ENCODE peak calls at places on chromosomes 16 and 17, in eight cellular contexts. Y is CD8-positive, alpha-beta T cell; T is coronary artery; O is CD4-positive, CD25-positive, alpha-beta regulatory T cell; B is fibroblast of pulmonary artery; U is breast epithelium; K is left lung; Z is ovary. D is an unnamed sample.

GRCh38 chr17:81868674-81869220 is 2.4 kb downstream of the ARHGDIA start:
- DNase-seq in Y (no peak), U (no peak), Z (peak), K (peak), O (no peak), T (no peak), B (peak), D (no peak)

GRCh38 chr17:76107507-76107906 is 3.9 kb upstream of the EXOC7 start:
- DNase-seq in K (no peak), Z (no peak), B (peak), T (no peak), O (no peak), U (no peak), Y (no peak), D (no peak)

GRCh38 chr17:82105882-82106696 is 8.1 kb upstream of the FASN start:
- DNase-seq in O (peak), Y (peak), Z (peak), T (no peak), K (peak), U (peak), B (peak), D (peak)

GRCh38 chr17:64003526-64004121 is 5.5 kb downstream of the PRR29 start:
- DNase-seq in Y (no peak), O (no peak), T (peak), U (peak), B (no peak), K (no peak), Z (no peak), D (no peak)

GRCh38 chr16:66701516-66701915 is 5.0 kb upstream of the CMTM4 start:
- DNase-seq in B (no peak), O (no peak), K (no peak), Z (no peak), T (no peak), U (no peak), Y (no peak), D (no peak)

GRCh38 chr17:56425483-56425882 is 168.0 kb upstream of the NOG start:
- DNase-seq in Y (no peak), Z (no peak), K (no peak), T (no peak), B (no peak), U (no peak), O (no peak), D (no peak)

GRCh38 chr16:782766-783403 is 5.3 kb downstream of the RPUSD1 start:
- DNase-seq in U (no peak), Y (no peak), T (no peak), B (no peak), K (no peak), Z (no peak), O (no peak), D (no peak)

GRCh38 chr16:18788828-18789514 is 1.2 kb downstream of the RPS15A start:
- DNase-seq in U (no peak), T (no peak), Z (no peak), Y (no peak), B (no peak), K (no peak), O (no peak), D (no peak)

GRCh38 chr16:65667013-65667578 is 545.2 kb upstream of the CDH11 start:
- DNase-seq in K (no peak), Y (no peak), B (peak), O (no peak), Z (no peak), T (no peak), U (no peak), D (no peak)

GRCh38 chr16:82082543-82083244 is 47.6 kb downstream of the HSD17B2 start:
- DNase-seq in B (no peak), T (no peak), O (no peak), Y (no peak), K (no peak), Z (no peak), U (no peak), D (peak)

GRCh38 chr17:45353047-45353446 is 36.2 kb upstream of the MAP3K14 start:
- DNase-seq in O (no peak), T (peak), U (peak), Y (no peak), Z (no peak), K (no peak), B (no peak), D (peak)

GRCh38 chr17:75476274-75476673 is 19.8 kb downstream of the TMEM94 start:
- DNase-seq in T (no peak), O (no peak), Y (no peak), B (peak), U (no peak), Z (peak), K (no peak), D (no peak)

GRCh38 chr17:49742256-49742655 is 21.7 kb downstream of the FAM117A start:
- DNase-seq in T (no peak), Y (no peak), Z (no peak), U (no peak), O (peak), B (peak), K (no peak), D (no peak)

GRCh38 chr17:81513669-81514484 is 1.3 kb upstream of the ACTG1 start:
- DNase-seq in Y (peak), T (no peak), U (peak), B (peak), K (peak), O (peak), Z (peak), D (peak)

GRCh38 chr16:57699899-57700298 is 5.3 kb downstream of the DRC7 start:
- DNase-seq in Y (no peak), K (no peak), B (no peak), T (no peak), O (no peak), U (no peak), Z (no peak), D (no peak)

DNA sequence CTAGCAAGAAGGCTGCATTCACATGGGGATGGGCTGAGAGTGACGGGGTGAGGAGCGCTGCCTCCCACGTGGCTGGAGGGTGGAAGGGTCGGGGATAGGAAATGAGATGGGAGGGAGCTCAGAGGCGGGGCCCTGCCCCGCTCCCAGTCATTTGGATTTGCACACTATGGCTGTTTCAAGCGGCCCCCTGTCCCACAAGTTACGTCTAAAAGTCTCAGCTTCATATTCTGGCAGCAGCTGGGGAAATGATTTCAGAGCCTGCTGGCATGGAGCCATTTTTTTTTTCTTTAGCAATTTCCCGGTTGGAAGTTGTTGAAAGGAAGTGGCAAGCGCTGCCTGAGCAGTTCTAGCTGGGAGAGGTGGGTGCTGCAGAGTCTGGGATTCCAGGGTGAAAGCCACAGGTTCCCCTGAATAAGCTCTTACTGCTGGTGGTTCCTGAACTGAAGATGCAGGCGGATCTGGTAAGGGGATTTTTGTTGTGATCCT is 70.9 kb upstream of the LGALS9 start:
- DNase-seq in Y (no peak), Z (peak), U (no peak), K (peak), O (no peak), T (peak), B (peak), D (no peak)
- H3K4me3 ChIP-seq in Y (no peak), Z (peak), U (peak), K (no peak), O (no peak), T (peak), B (peak), D (no peak)

DNA sequence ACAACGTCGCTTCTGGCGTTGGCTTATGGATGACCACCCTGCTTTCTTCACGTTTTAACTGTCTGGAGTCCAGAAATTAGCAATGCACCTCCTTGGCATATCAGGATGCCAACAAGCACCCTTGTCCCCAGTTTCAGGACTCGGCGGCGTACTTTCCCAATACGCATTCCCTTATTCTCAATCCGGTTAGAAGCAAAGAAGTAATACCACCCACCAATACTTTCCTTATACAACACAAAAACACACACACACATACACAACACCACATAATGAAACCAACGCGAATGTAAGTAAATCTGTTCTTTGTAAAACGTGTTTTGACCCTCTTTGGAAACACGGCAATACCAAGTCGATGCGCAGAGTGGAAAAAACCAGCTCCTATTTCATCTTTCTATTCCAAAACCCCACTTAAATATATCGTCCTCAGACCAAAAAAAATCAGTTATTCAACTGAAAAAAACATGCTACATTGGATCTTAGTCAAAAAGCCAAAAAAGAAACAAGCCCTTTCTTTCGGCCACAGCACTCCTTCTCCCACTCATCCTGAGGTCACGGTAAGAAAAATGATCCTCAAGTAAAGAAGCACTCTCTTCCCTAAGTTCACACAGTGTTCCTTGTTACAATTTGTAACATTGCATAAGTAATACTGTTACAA is 31.1 kb upstream of the ARL4D start:
- DNase-seq in T (no peak), Z (peak), U (no peak), O (no peak), Y (peak), K (no peak), B (peak), D (peak)
- H3K4me3 ChIP-seq in T (peak), Z (peak), U (peak), O (peak), Y (peak), K (peak), B (peak), D (peak)

GRCh38 chr17:78974635-78975591 is 4.8 kb downstream of the LGALS3BP start:
- DNase-seq in U (peak), Y (no peak), B (peak), T (peak), O (no peak), K (peak), Z (no peak), D (no peak)

GRCh38 chr17:78973792-78974520 is 5.8 kb downstream of the LGALS3BP start:
- DNase-seq in Z (peak), K (no peak), T (no peak), Y (no peak), B (no peak), U (no peak), O (no peak), D (no peak)

GRCh38 chr17:78972507-78973105 is 7.1 kb downstream of the LGALS3BP start:
- DNase-seq in O (no peak), T (no peak), Y (no peak), U (no peak), Z (no peak), B (no peak), K (no peak), D (no peak)

GRCh38 chr17:78971764-78972506 is 7.8 kb downstream of the LGALS3BP start:
- DNase-seq in Z (no peak), T (no peak), B (no peak), Y (no peak), K (peak), U (no peak), O (no peak), D (no peak)

GRCh38 chr17:78973196-78973595 is 6.5 kb downstream of the LGALS3BP start:
- DNase-seq in B (no peak), Z (no peak), T (no peak), K (no peak), U (no peak), Y (no peak), O (no peak), D (no peak)
- H3K4me3 ChIP-seq in B (no peak), Z (no peak), T (no peak), K (no peak), U (no peak), Y (no peak), O (no peak), D (no peak)

GRCh38 chr17:73281926-73282325 is 20.2 kb upstream of the CPSF4L start:
- DNase-seq in K (no peak), Z (no peak), B (no peak), Y (no peak), O (no peak), U (no peak), T (no peak), D (no peak)
- H3K4me3 ChIP-seq in K (no peak), Z (no peak), B (no peak), Y (no peak), O (no peak), U (no peak), T (no peak), D (no peak)

GRCh38 chr17:2092253-2092652 is 37.4 kb downstream of the HIC1 start:
- DNase-seq in Z (no peak), O (no peak), B (no peak), K (no peak), T (no peak), U (no peak), Y (no peak), D (no peak)

GRCh38 chr17:2090804-2091534 is 36.1 kb downstream of the HIC1 start:
- DNase-seq in T (no peak), K (no peak), Y (no peak), B (peak), U (no peak), O (no peak), Z (peak), D (no peak)

GRCh38 chr17:2089021-2089422 is 34.1 kb downstream of the HIC1 start:
- DNase-seq in Z (no peak), Y (no peak), B (peak), K (no peak), T (no peak), O (no peak), U (no peak), D (no peak)

GRCh38 chr17:2087597-2088211 is 32.8 kb downstream of the HIC1 start:
- DNase-seq in Y (no peak), K (peak), B (peak), U (no peak), O (no peak), T (no peak), Z (no peak), D (peak)

GRCh38 chr17:2090210-2090641 is 35.3 kb downstream of the HIC1 start:
- DNase-seq in Z (no peak), O (no peak), K (no peak), Y (no peak), B (no peak), T (no peak), U (no peak), D (no peak)
- H3K4me3 ChIP-seq in Z (no peak), O (peak), K (no peak), Y (peak), B (no peak), T (no peak), U (no peak), D (peak)

GRCh38 chr16:2689968-2690830 is 7.9 kb downstream of the KCTD5 start:
- DNase-seq in K (no peak), T (no peak), U (no peak), B (no peak), Z (no peak), Y (no peak), O (no peak), D (no peak)
- H3K4me3 ChIP-seq in K (no peak), T (no peak), U (no peak), B (no peak), Z (no peak), Y (no peak), O (no peak), D (no peak)

GRCh38 chr16:54651440-54651839 is 279.2 kb upstream of the IRX5 start:
- DNase-seq in U (no peak), T (no peak), K (no peak), Y (no peak), O (no peak), Z (no peak), B (no peak), D (no peak)

GRCh38 chr16:54654429-54654828 is 276.2 kb upstream of the IRX5 start:
- DNase-seq in Z (no peak), K (no peak), T (no peak), U (no peak), O (no peak), Y (no peak), B (no peak), D (no peak)

GRCh38 chr16:54655171-54655590 is 275.5 kb upstream of the IRX5 start:
- DNase-seq in T (peak), Z (peak), O (no peak), U (no peak), K (no peak), B (peak), Y (no peak), D (no peak)

GRCh38 chr16:54649846-54650245 is 280.8 kb upstream of the IRX5 start:
- DNase-seq in O (no peak), U (no peak), K (no peak), Y (no peak), T (no peak), Z (no peak), B (no peak), D (no peak)

GRCh38 chr16:54651851-54652770 is 278.6 kb upstream of the IRX5 start:
- DNase-seq in O (no peak), T (no peak), K (peak), Y (no peak), B (peak), Z (no peak), U (no peak), D (no peak)
- H3K4me3 ChIP-seq in O (no peak), T (no peak), K (no peak), Y (no peak), B (no peak), Z (no peak), U (no peak), D (no peak)

GRCh38 chr17:28760987-28761562 is 17.3 kb downstream of the TRAF4 start:
- DNase-seq in B (peak), O (no peak), T (no peak), K (peak), Y (no peak), U (peak), Z (no peak), D (no peak)
- H3K4me3 ChIP-seq in B (no peak), O (no peak), T (no peak), K (no peak), Y (no peak), U (no peak), Z (no peak), D (no peak)

GRCh38 chr17:48596735-48597491 is 3.3 kb upstream of the HOXB5 start:
- DNase-seq in Z (no peak), O (no peak), Y (no peak), T (no peak), B (no peak), U (no peak), K (no peak), D (no peak)

GRCh38 chr17:48594412-48595106 is 980 bp upstream of the HOXB5 start:
- DNase-seq in Z (no peak), T (no peak), O (no peak), B (no peak), Y (no peak), U (no peak), K (no peak), D (no peak)

GRCh38 chr17:48595107-48595999 is 1.8 kb upstream of the HOXB5 start:
- DNase-seq in K (no peak), Y (no peak), U (no peak), O (no peak), T (no peak), Z (no peak), B (no peak), D (no peak)

GRCh38 chr17:48597492-48597774 is 3.9 kb upstream of the HOXB5 start:
- DNase-seq in Y (no peak), K (no peak), T (no peak), Z (no peak), U (no peak), O (no peak), B (no peak), D (no peak)

GRCh38 chr17:48596000-48596734 is 2.6 kb upstream of the HOXB5 start:
- DNase-seq in B (no peak), Z (no peak), O (no peak), U (no peak), T (no peak), Y (no peak), K (no peak), D (no peak)
- H3K4me3 ChIP-seq in B (no peak), Z (no peak), O (no peak), U (peak), T (peak), Y (no peak), K (peak), D (no peak)

D was measured in GM06990.